ENCODE peak calls at places on chromosomes 4 and X, in five cellular contexts. M is stimulated activated CD4-positive, alpha-beta T cell treated with anti-CD3 and anti-CD28 coated beads, Interleukin-2, amount 100 ng/mL, for 24 hours; R is smooth muscle cell of the brain vasculature; U is SJSA1; N is colonic mucosa. C is an unnamed sample.

GRCh38 chr4:21447320-21448055 is 501.1 kb downstream of the KCNIP4 start:
- DNase-seq in M (no peak), R (no peak), U (no peak), N (no peak), C (no peak)

GRCh38 chr4:3045500-3045850 is 28.9 kb downstream of the HTT-AS start:
- DNase-seq in M (peak), R (no peak), U (no peak), N (peak), C (no peak)

GRCh38 chrX:30653415-30654131 is at the start of gene GK:
- DNase-seq in M (peak), R (no peak), U (peak), N (no peak), C (no peak)

GRCh38 chrX:133999013-133999705 is 13.8 kb upstream of the GPC3 start:
- DNase-seq in M (no peak), R (no peak), U (peak), N (no peak), C (no peak)

GRCh38 chr4:159871141-159871540 is 768.3 kb downstream of the RAPGEF2 start:
- DNase-seq in M (no peak), R (no peak), U (no peak), N (no peak), C (no peak)

GRCh38 chr4:122692641-122693520 is 39.6 kb upstream of the BBS12 start:
- DNase-seq in M (no peak), R (no peak), U (no peak), N (no peak), C (no peak)

GRCh38 chr4:123986268-123986798 is 589.7 kb downstream of the SPRY1 start:
- DNase-seq in M (no peak), R (peak), U (peak), N (peak), C (peak)

GRCh38 chrX:152637649-152638442 is at the start of gene GABRQ:
- DNase-seq in M (no peak), R (no peak), U (peak), N (no peak), C (no peak)

GRCh38 chr4:137394000-137394399 is 138.3 kb downstream of the PCDH18 start:
- DNase-seq in M (no peak), R (peak), U (no peak), N (no peak), C (no peak)

GRCh38 chr4:47274931-47275330 is 188.6 kb downstream of the COMMD8 start:
- DNase-seq in M (no peak), R (no peak), U (no peak), N (no peak), C (no peak)

GRCh38 chrX:25523574-25523973 is 507.8 kb upstream of the ARX start:
- DNase-seq in M (no peak), R (no peak), U (no peak), N (no peak), C (no peak)

GRCh38 chr4:22721189-22721588 is 28.5 kb downstream of the GBA3 start:
- DNase-seq in M (no peak), R (no peak), U (no peak), N (no peak), C (no peak)

GRCh38 chr4:25343671-25344070 is 31.1 kb downstream of the ZCCHC4 start:
- DNase-seq in M (no peak), R (no peak), U (no peak), N (no peak), C (no peak)

GRCh38 chr4:157217708-157218107 is 2.8 kb upstream of the GRIA2 start:
- DNase-seq in M (no peak), R (no peak), U (no peak), N (no peak), C (no peak)

GRCh38 chrX:11437642-11438379 is 144.6 kb downstream of the AMELX start:
- DNase-seq in M (no peak), R (peak), U (no peak), N (no peak), C (no peak)

GRCh38 chr4:10773010-10773409 is 88.4 kb upstream of the CLNK start:
- DNase-seq in M (no peak), R (peak), U (no peak), N (no peak), C (no peak)

GRCh38 chrX:138858438-138858837 is 146.9 kb upstream of the FGF13 start:
- DNase-seq in M (no peak), R (no peak), U (peak), N (no peak), C (peak)

GRCh38 chr4:38980903-38981676 is 51.1 kb downstream of the TMEM156 start:
- DNase-seq in M (no peak), R (no peak), U (peak), N (no peak), C (no peak)

GRCh38 chrX:40081679-40082068 is 16.1 kb downstream of the BCOR start:
- DNase-seq in M (no peak), R (no peak), U (no peak), N (no peak), C (no peak)

GRCh38 chr4:126935784-126936183 is 697.0 kb upstream of the INTU start:
- DNase-seq in M (no peak), R (no peak), U (no peak), N (no peak), C (no peak)

GRCh38 chrX:78769356-78769755 is 21.8 kb downstream of the LPAR4 start:
- DNase-seq in M (no peak), R (no peak), U (no peak), N (no peak), C (no peak)

GRCh38 chr4:149910604-149911367 is 95.1 kb upstream of the IQCM start:
- DNase-seq in M (no peak), R (no peak), U (no peak), N (peak), C (no peak)

GRCh38 chrX:41684940-41685339 is 3.8 kb upstream of the GPR34 start:
- DNase-seq in M (no peak), R (no peak), U (no peak), N (no peak), C (no peak)

GRCh38 chrX:50495616-50496015 is 25.0 kb upstream of the DGKK start:
- DNase-seq in M (no peak), R (no peak), U (no peak), N (no peak), C (no peak)

GRCh38 chrX:138191998-138192397 is 519.5 kb downstream of the FGF13 start:
- DNase-seq in M (no peak), R (no peak), U (no peak), N (no peak), C (no peak)

GRCh38 chr4:86973668-86974067 is 38.9 kb downstream of the AFF1 start:
- DNase-seq in M (no peak), R (no peak), U (no peak), N (no peak), C (no peak)

GRCh38 chr4:1832690-1833089 is 23.3 kb downstream of the LETM1 start:
- DNase-seq in M (no peak), R (no peak), U (no peak), N (no peak), C (no peak)

GRCh38 chr4:139619644-139620043 is 46.0 kb upstream of the MGST2 start:
- DNase-seq in M (no peak), R (no peak), U (no peak), N (no peak), C (no peak)

GRCh38 chr4:119184128-119184527 is 28.4 kb upstream of the USP53 start:
- DNase-seq in M (no peak), R (no peak), U (no peak), N (peak), C (no peak)

GRCh38 chr4:67122029-67122428 is 423.3 kb downstream of the CENPC start:
- DNase-seq in M (no peak), R (no peak), U (no peak), N (no peak), C (no peak)

GRCh38 chrX:107421337-107421736 is 28.1 kb upstream of the FRMPD3 start:
- DNase-seq in M (no peak), R (no peak), U (no peak), N (no peak), C (no peak)

GRCh38 chr4:71130827-71131603 is 137.6 kb downstream of the DCK start:
- DNase-seq in M (no peak), R (peak), U (no peak), N (no peak), C (no peak)